ENCODE peak calls at places on chromosomes 16 and 17, in five cellular contexts. H is spleen, T is esophagus squamous epithelium, F is stomach, B is hepatocyte. O is an unnamed sample. For H3K9me3, the result is how much of the 10 kb centered on the place peaks cover.

GRCh38 chr17:70041575-70041974 is 33.5 kb upstream of the KCNJ16 start:
- DNase-seq in H (no peak), T (no peak), F (no peak), B (no peak), O (no peak)

GRCh38 chr17:45319239-45319703 is 2.5 kb upstream of the MAP3K14 start:
- DNase-seq in H (no peak), T (no peak), F (no peak), B (peak), O (no peak)

GRCh38 chr16:6018848-6019489 is 921.4 kb upstream of the EEF2KMT start:
- DNase-seq in H (peak), T (no peak), F (no peak), B (peak), O (no peak)

GRCh38 chr16:177394-177822 is 928 bp downstream of the HBA1 start:
- DNase-seq in H (no peak), T (no peak), F (no peak), B (peak), O (no peak)

GRCh38 chr17:47945529-47946508 is 4.4 kb downstream of the PNPO start:
- DNase-seq in H (no peak), T (no peak), F (peak), B (no peak), O (no peak)

GRCh38 chr17:8719291-8720246 is 25.1 kb downstream of the CCDC42 start:
- DNase-seq in H (no peak), T (no peak), F (no peak), B (no peak), O (peak)

GRCh38 chr17:34252138-34252889 is 2.8 kb upstream of the CCL2 start:
- DNase-seq in H (peak), T (no peak), F (peak), B (peak), O (peak)

GRCh38 chr16:85286066-85286712 is 173.9 kb upstream of the CIBAR2 start:
- DNase-seq in H (no peak), T (no peak), F (peak), B (no peak), O (no peak)

DNA sequence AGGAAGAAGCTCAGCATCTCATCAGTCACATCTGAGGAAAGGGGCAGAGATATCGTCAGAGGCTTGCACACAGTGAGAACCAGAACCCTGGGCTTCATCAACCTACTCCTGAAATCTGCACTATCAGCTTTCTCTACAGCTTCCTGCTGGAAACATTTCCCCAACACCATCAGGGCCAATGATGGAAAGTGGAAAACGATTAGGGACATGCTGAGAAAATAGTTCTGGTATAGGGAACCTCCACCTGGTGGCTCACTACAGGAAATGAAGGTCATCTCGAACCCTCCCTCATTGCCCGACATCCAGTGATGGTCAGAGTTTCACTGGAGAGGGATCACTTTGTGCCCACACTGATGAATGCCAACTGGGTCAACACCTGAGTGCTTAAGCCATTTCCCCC is 43.0 kb upstream of the GSG1L start:
- DNase-seq in H (no peak), T (no peak), F (no peak), B (no peak), O (no peak)
- H3K9me3 ChIP-seq in H (under half), T (under half), F (under half), B (under half), O (under half)

GRCh38 chr17:61402978-61403845 is 3.6 kb downstream of the TBX2 start:
- DNase-seq in H (peak), T (no peak), F (no peak), B (no peak), O (peak)
- H3K4me3 ChIP-seq in H (peak), T (peak), F (peak), B (peak), O (peak)

GRCh38 chr16:89994389-89994720 is 24.9 kb downstream of the DBNDD1 start:
- DNase-seq in H (no peak), T (no peak), F (no peak), B (no peak), O (no peak)

GRCh38 chr16:89996178-89996489 is 23.1 kb downstream of the DBNDD1 start:
- DNase-seq in H (no peak), T (no peak), F (no peak), B (no peak), O (no peak)

GRCh38 chr16:89990799-89991198 is 28.5 kb downstream of the DBNDD1 start:
- DNase-seq in H (no peak), T (no peak), F (no peak), B (no peak), O (no peak)

GRCh38 chr16:89993971-89994370 is 25.3 kb downstream of the DBNDD1 start:
- DNase-seq in H (no peak), T (no peak), F (no peak), B (no peak), O (no peak)

GRCh38 chr16:89993377-89993776 is 25.9 kb downstream of the DBNDD1 start:
- DNase-seq in H (no peak), T (no peak), F (no peak), B (no peak), O (no peak)
- H3K9me3 ChIP-seq in H (under half), T (under half), F (under half), B (under half), O (under half)

GRCh38 chr17:61461967-61462733 is 9.9 kb downstream of the TBX4 start:
- DNase-seq in H (peak), T (no peak), F (no peak), B (peak), O (no peak)

GRCh38 chr17:61459968-61460718 is 7.9 kb downstream of the TBX4 start:
- DNase-seq in H (no peak), T (no peak), F (no peak), B (no peak), O (no peak)

GRCh38 chr17:61462734-61463067 is 10.5 kb downstream of the TBX4 start:
- DNase-seq in H (peak), T (no peak), F (no peak), B (no peak), O (no peak)

GRCh38 chr17:61460796-61461585 is 8.8 kb downstream of the TBX4 start:
- DNase-seq in H (no peak), T (no peak), F (no peak), B (peak), O (no peak)

DNA sequence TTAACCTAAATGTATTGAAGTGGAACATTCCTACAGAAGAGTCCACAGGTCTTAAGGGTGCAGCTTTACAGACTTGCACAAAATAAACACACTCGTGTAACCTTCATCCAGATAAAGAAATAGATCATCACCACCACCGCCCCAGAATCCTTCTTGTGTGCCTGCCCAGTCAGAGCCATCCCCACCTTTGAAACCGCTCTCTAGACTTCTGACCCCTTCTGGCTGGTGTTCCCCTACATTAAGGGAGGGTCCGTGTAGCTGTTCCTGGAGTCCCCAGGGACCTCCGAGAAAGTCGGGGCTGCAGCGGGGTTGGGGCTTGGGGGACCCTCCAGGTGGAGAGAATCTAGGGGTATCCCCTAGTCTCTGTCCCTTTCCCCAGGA is 9.4 kb downstream of the TBX4 start:
- DNase-seq in H (peak), T (no peak), F (no peak), B (peak), O (no peak)
- H3K4me3 ChIP-seq in H (no peak), T (peak), F (peak), B (peak), O (peak)

GRCh38 chr16:31767267-31767666 is 106.3 kb upstream of the ZNF267 start:
- DNase-seq in H (no peak), T (no peak), F (no peak), B (no peak), O (no peak)
- H3K9me3 ChIP-seq in H (under half), T (half or more), F (half or more), B (under half), O (half or more)

DNA sequence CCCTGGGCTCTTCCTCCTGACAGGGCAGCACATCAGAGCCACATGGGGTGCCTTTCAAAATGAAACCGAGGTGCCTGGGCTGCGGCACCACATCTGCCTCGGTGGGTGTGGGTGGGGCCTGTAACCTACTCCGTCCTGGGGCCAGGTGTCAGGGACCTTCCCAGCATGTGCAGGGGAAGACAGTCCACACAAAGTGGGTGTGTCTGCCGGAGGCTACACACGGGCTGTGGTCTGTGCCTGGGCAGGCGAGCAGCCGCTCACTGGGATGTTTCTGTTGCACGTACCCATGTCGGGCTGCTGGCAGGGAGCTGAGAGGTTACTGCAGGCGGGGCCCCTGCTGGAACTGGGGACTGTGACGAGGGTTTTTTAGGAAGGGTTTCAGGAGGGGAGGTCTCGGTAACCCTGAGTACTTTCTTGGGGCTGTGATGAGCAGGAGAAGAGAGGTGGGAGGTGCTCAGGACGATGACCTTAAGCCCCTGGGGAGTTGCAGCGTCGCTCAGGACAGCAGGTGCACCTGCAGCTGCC is 351.2 kb downstream of the SEC14L1 start:
- DNase-seq in H (peak), T (no peak), F (no peak), B (no peak), O (peak)
- H3K4me3 ChIP-seq in H (no peak), T (no peak), F (no peak), B (no peak), O (no peak)

DNA sequence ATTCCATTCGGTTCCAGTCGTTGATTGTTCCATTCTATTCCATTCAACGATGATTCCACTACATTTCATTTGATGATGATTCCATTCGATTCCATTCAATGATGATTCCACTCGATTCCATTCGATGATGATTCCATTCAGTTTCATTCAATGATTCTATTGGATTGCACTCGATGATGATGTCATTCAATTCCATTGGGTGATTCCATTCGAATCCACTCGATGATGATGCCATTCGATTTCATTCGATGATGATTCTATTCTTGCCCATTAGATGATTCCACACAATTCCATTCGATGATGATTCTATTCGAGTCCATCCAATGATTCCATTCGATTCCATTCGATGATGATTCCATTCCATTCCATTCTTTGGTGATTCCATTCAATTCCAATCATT is 1283.7 kb downstream of the TP53TG3F start:
- DNase-seq in H (no peak), T (no peak), F (no peak), B (no peak), O (no peak)
- H3K9me3 ChIP-seq in H (under half), T (under half), F (half or more), B (under half), O (under half)

O was measured in upper lobe of right lung.